ENCODE peak calls at places on chromosome 16, in four cellular contexts. One of them, this sample, is unnamed.

GRCh38 chr16:81744385-81744784 is 34.7 kb upstream of the PLCG2 start:
- DNase-seq in HCT116: no peak
- DNase-seq in left ventricle myocardium inferior: no peak
- DNase-seq in A549: no peak
- DNase-seq in this sample: no peak

GRCh38 chr16:28592511-28592910 is 4.3 kb downstream of the SULT1A2 start:
- DNase-seq in HCT116: no peak
- DNase-seq in left ventricle myocardium inferior: no peak
- DNase-seq in A549: no peak
- DNase-seq in this sample: no peak

GRCh38 chr16:53768593-53768992 is 64.6 kb downstream of the FTO start:
- DNase-seq in HCT116: peak; percentile 61
- DNase-seq in left ventricle myocardium inferior: no peak
- DNase-seq in A549: peak; percentile 87
- DNase-seq in this sample: peak; percentile 97

GRCh38 chr16:66933776-66934137 is 445 bp downstream of the CIAO2B start:
- DNase-seq in HCT116: no peak
- DNase-seq in left ventricle myocardium inferior: no peak
- DNase-seq in A549: no peak
- DNase-seq in this sample: no peak

GRCh38 chr16:12092347-12092882 is 115.9 kb downstream of the SNX29 start:
- DNase-seq in HCT116: peak; percentile 7
- DNase-seq in left ventricle myocardium inferior: no peak
- DNase-seq in A549: peak; percentile 13
- DNase-seq in this sample: peak; percentile 94

GRCh38 chr16:15672514-15673167 is 22.6 kb downstream of the NDE1 start:
- DNase-seq in HCT116: no peak
- DNase-seq in left ventricle myocardium inferior: peak; percentile 91
- DNase-seq in A549: peak; percentile 90
- DNase-seq in this sample: peak; percentile 98

GRCh38 chr16:67537636-67538591 is 9.3 kb downstream of the RIPOR1 start:
- DNase-seq in HCT116: no peak
- DNase-seq in left ventricle myocardium inferior: peak; percentile 79
- DNase-seq in A549: no peak
- DNase-seq in this sample: no peak

GRCh38 chr16:68073902-68074760 is 11.0 kb upstream of the NFATC3 start:
- DNase-seq in HCT116: no peak
- DNase-seq in left ventricle myocardium inferior: no peak
- DNase-seq in A549: no peak
- DNase-seq in this sample: no peak

GRCh38 chr16:11242658-11243057 is 13.3 kb downstream of the SOCS1 start:
- DNase-seq in HCT116: no peak
- DNase-seq in left ventricle myocardium inferior: no peak
- DNase-seq in A549: no peak
- DNase-seq in this sample: no peak

GRCh38 chr16:68286153-68287074 is 22.1 kb downstream of the SLC7A6 start:
- DNase-seq in HCT116: no peak
- DNase-seq in left ventricle myocardium inferior: no peak
- DNase-seq in A549: no peak
- DNase-seq in this sample: no peak

GRCh38 chr16:49644143-49644460 is 211.8 kb downstream of the ZNF423 start:
- DNase-seq in HCT116: no peak
- DNase-seq in left ventricle myocardium inferior: no peak
- DNase-seq in A549: no peak
- DNase-seq in this sample: peak; percentile 51

GRCh38 chr16:88686062-88686438 is 257 bp downstream of the SNAI3 start:
- DNase-seq in HCT116: no peak
- DNase-seq in left ventricle myocardium inferior: no peak
- DNase-seq in A549: no peak
- DNase-seq in this sample: no peak

GRCh38 chr16:61820398-61820797 is 215.8 kb downstream of the CDH8 start:
- DNase-seq in HCT116: no peak
- DNase-seq in left ventricle myocardium inferior: no peak
- DNase-seq in A549: no peak
- DNase-seq in this sample: peak; percentile 52

GRCh38 chr16:19294156-19294649 is 8.7 kb downstream of the CLEC19A start:
- DNase-seq in HCT116: no peak
- DNase-seq in left ventricle myocardium inferior: peak; percentile 46
- DNase-seq in A549: peak; percentile 45
- DNase-seq in this sample: peak; percentile 3

GRCh38 chr16:78684655-78685400 is 585.4 kb downstream of the WWOX start:
- DNase-seq in HCT116: no peak
- DNase-seq in left ventricle myocardium inferior: peak; percentile 45
- DNase-seq in A549: no peak
- DNase-seq in this sample: peak; percentile 13

GRCh38 chr16:48277158-48277557 is 29.8 kb upstream of the ABCC11 start:
- DNase-seq in HCT116: no peak
- DNase-seq in left ventricle myocardium inferior: no peak
- DNase-seq in A549: no peak
- DNase-seq in this sample: no peak

GRCh38 chr16:72400257-72401078 is 228.5 kb upstream of the PMFBP1 start:
- DNase-seq in HCT116: peak; percentile 28
- DNase-seq in left ventricle myocardium inferior: no peak
- DNase-seq in A549: peak; percentile 43
- DNase-seq in this sample: peak; percentile 80

GRCh38 chr16:85462405-85463227 is 150.5 kb upstream of the GSE1 start:
- DNase-seq in HCT116: no peak
- DNase-seq in left ventricle myocardium inferior: peak; percentile 53
- DNase-seq in A549: no peak
- DNase-seq in this sample: no peak

GRCh38 chr16:56944954-56945839 is 13.3 kb downstream of the HERPUD1 start:
- DNase-seq in HCT116: no peak
- DNase-seq in left ventricle myocardium inferior: no peak
- DNase-seq in A549: no peak
- DNase-seq in this sample: no peak

GRCh38 chr16:73048292-73049050 is 543 bp upstream of the ZFHX3 start:
- DNase-seq in HCT116: no peak
- DNase-seq in left ventricle myocardium inferior: peak; percentile 78
- DNase-seq in A549: peak; percentile 69
- DNase-seq in this sample: no peak

GRCh38 chr16:23975293-23975692 is 139.5 kb downstream of the PRKCB start:
- DNase-seq in HCT116: no peak
- DNase-seq in left ventricle myocardium inferior: no peak
- DNase-seq in A549: no peak
- DNase-seq in this sample: no peak

GRCh38 chr16:34802848-34803599 is 1343.6 kb downstream of the TP53TG3F start:
- DNase-seq in HCT116: no peak
- DNase-seq in left ventricle myocardium inferior: no peak
- DNase-seq in A549: no peak
- DNase-seq in this sample: no peak

GRCh38 chr16:78297066-78297666 is 197.7 kb downstream of the WWOX start:
- DNase-seq in HCT116: no peak
- DNase-seq in left ventricle myocardium inferior: no peak
- DNase-seq in A549: no peak
- DNase-seq in this sample: no peak

GRCh38 chr16:76293980-76294690 is 16.9 kb downstream of the CNTNAP4 start:
- DNase-seq in HCT116: no peak
- DNase-seq in left ventricle myocardium inferior: no peak
- DNase-seq in A549: no peak
- DNase-seq in this sample: no peak

GRCh38 chr16:78007121-78007520 is 15.2 kb upstream of the CLEC3A start:
- DNase-seq in HCT116: no peak
- DNase-seq in left ventricle myocardium inferior: no peak
- DNase-seq in A549: no peak
- DNase-seq in this sample: no peak

GRCh38 chr16:86649875-86650274 is 71.5 kb downstream of the FOXL1 start:
- DNase-seq in HCT116: no peak
- DNase-seq in left ventricle myocardium inferior: no peak
- DNase-seq in A549: no peak
- DNase-seq in this sample: peak; percentile 56

GRCh38 chr16:50611332-50611934 is 63.2 kb downstream of the NKD1 start:
- DNase-seq in HCT116: no peak
- DNase-seq in left ventricle myocardium inferior: no peak
- DNase-seq in A549: no peak
- DNase-seq in this sample: peak; percentile 27

GRCh38 chr16:81808933-81809480 is 29.9 kb downstream of the PLCG2 start:
- DNase-seq in HCT116: no peak
- DNase-seq in left ventricle myocardium inferior: no peak
- DNase-seq in A549: no peak
- DNase-seq in this sample: no peak

GRCh38 chr16:56964243-56965148 is 2.7 kb downstream of the CETP start:
- DNase-seq in HCT116: peak; percentile 79
- DNase-seq in left ventricle myocardium inferior: peak; percentile 90
- DNase-seq in A549: peak; percentile 85
- DNase-seq in this sample: peak; percentile 91

GRCh38 chr16:27102701-27103575 is 36.2 kb downstream of the C16orf82 start:
- DNase-seq in HCT116: no peak
- DNase-seq in left ventricle myocardium inferior: no peak
- DNase-seq in A549: no peak
- DNase-seq in this sample: no peak

GRCh38 chr16:69935740-69936139 is 15.4 kb upstream of the CLEC18A start:
- DNase-seq in HCT116: no peak
- DNase-seq in left ventricle myocardium inferior: no peak
- DNase-seq in A549: no peak
- DNase-seq in this sample: no peak

GRCh38 chr16:69938981-69939820 is 11.9 kb upstream of the CLEC18A start:
- DNase-seq in HCT116: no peak
- DNase-seq in left ventricle myocardium inferior: no peak
- DNase-seq in A549: no peak
- DNase-seq in this sample: no peak

GRCh38 chr16:69936751-69937211 is 14.4 kb upstream of the CLEC18A start:
- DNase-seq in HCT116: no peak
- DNase-seq in left ventricle myocardium inferior: no peak
- DNase-seq in A549: no peak
- DNase-seq in this sample: no peak

GRCh38 chr16:69936252-69936651 is 14.9 kb upstream of the CLEC18A start:
- DNase-seq in HCT116: no peak
- DNase-seq in left ventricle myocardium inferior: no peak
- DNase-seq in A549: no peak
- DNase-seq in this sample: no peak

DNA sequence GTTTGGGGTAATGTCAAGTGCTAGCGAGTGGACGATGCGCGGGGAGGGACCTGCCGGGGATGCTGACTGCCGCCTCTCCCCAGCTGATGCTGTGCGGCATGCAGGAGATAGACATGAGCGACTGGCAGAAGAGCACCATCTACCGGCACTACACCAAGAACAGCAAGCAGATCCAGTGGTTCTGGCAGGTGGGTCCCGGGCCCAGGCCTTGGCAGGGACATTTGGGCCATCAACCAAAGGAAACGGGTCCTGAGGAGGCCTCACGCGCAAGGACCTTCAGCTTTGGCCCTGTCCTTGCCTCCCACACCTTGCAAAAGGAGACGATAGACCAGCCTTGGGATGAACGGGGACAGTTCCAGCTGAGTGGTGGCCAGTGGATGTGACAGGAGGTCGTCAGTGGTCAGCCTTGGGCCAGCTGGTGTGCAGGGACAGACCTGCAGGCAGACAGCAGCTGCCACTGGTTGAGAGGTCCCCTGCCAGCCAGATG is 13.6 kb upstream of the CLEC18A start:
- DNase-seq in HCT116: no peak
- DNase-seq in left ventricle myocardium inferior: no peak
- DNase-seq in A549: peak; percentile 72
- DNase-seq in this sample: peak; percentile 60
- TF ChIP-seq CTCF in HCT116: no peak
- TF ChIP-seq CTCF in left ventricle myocardium inferior: peak; percentile 30
- TF ChIP-seq CTCF in A549: peak; percentile 60
- TF ChIP-seq CTCF in this sample: peak; percentile 67

GRCh38 chr16:84368327-84368996 is at the start of gene ATP2C2:
- DNase-seq in HCT116: peak; percentile 51
- DNase-seq in left ventricle myocardium inferior: no peak
- DNase-seq in A549: no peak
- DNase-seq in this sample: no peak
- H3K4me3 ChIP-seq in HCT116: peak within 1 kb of the TSS; percentile 75
- H3K4me3 ChIP-seq in left ventricle myocardium inferior: peak within 1 kb of the TSS; percentile 25
- H3K4me3 ChIP-seq in A549: peak within 1 kb of the TSS; percentile 46
- H3K4me3 ChIP-seq in this sample: no peak within 1 kb of the TSS

GRCh38 chr16:30356401-30357084 is 1.4 kb upstream of the CD2BP2 start:
- DNase-seq in HCT116: no peak
- DNase-seq in left ventricle myocardium inferior: no peak
- DNase-seq in A549: no peak
- DNase-seq in this sample: no peak

GRCh38 chr16:30357715-30358576 is 2.8 kb upstream of the CD2BP2 start:
- DNase-seq in HCT116: no peak
- DNase-seq in left ventricle myocardium inferior: no peak
- DNase-seq in A549: no peak
- DNase-seq in this sample: no peak

GRCh38 chr16:30358577-30358936 is 3.4 kb upstream of the CD2BP2 start:
- DNase-seq in HCT116: no peak
- DNase-seq in left ventricle myocardium inferior: no peak
- DNase-seq in A549: no peak
- DNase-seq in this sample: no peak

GRCh38 chr16:30355954-30356308 is 823 bp upstream of the CD2BP2 start:
- DNase-seq in HCT116: no peak
- DNase-seq in left ventricle myocardium inferior: no peak
- DNase-seq in A549: no peak
- DNase-seq in this sample: no peak

DNA sequence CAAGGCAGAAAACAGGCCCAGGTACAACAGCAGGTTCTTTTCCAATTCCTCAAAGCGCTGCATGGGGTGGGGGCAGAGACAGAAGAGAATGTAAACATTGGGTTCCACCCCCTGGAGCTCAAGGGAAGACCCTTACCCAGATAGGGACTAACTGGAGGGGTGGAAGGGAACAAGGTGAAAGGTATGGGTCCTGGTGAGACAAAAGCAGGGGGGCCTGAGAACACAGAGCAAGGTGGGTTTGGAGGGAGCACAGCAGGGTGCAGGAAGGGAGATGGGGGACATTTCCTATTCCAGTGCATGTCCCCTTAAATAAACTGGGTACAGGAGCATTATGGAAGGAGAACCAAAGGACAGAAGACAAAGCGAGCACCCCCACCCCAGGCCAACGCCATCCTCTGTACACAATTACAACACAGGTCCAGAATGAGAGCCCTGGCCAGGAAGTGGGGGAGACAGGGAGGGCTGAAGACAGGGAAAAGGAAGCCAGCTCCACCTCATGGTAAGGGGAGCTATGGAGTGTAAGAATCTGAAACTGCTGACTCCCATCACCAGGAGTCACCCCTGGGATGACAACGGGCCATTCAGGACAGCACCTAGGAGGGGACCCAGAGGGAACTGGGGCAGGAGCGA is 2.1 kb upstream of the CD2BP2 start:
- DNase-seq in HCT116: no peak
- DNase-seq in left ventricle myocardium inferior: no peak
- DNase-seq in A549: no peak
- DNase-seq in this sample: no peak
- TF ChIP-seq CTCF in HCT116: no peak
- TF ChIP-seq CTCF in left ventricle myocardium inferior: no peak
- TF ChIP-seq CTCF in A549: no peak
- TF ChIP-seq CTCF in this sample: no peak

GRCh38 chr16:10180771-10181163 is 1.5 kb downstream of the GRIN2A start:
- DNase-seq in HCT116: no peak
- DNase-seq in left ventricle myocardium inferior: no peak
- DNase-seq in A549: peak; percentile 17
- DNase-seq in this sample: no peak
- H3K4me3 ChIP-seq in HCT116: no peak overlapping the region
- H3K4me3 ChIP-seq in left ventricle myocardium inferior: peak overlapping the region; percentile 61
- H3K4me3 ChIP-seq in A549: peak overlapping the region; percentile 35
- H3K4me3 ChIP-seq in this sample: no peak overlapping the region

GRCh38 chr16:425082-425718 is at the start of gene RAB11FIP3:
- DNase-seq in HCT116: peak; percentile 29
- DNase-seq in left ventricle myocardium inferior: peak; percentile 89
- DNase-seq in A549: peak; percentile 87
- DNase-seq in this sample: peak; percentile 68
- TF ChIP-seq CTCF in HCT116: no peak
- TF ChIP-seq CTCF in left ventricle myocardium inferior: peak; percentile 34
- TF ChIP-seq CTCF in A549: peak; percentile 17
- TF ChIP-seq CTCF in this sample: peak; percentile 35